ENCODE peak calls at places on chromosomes 11 and 22, in ten cellular contexts. F, M, S, W, Q, G, R, O, B and I are unnamed samples.

GRCh38 chr22:39496131-39496838 is 5.8 kb upstream of the MIEF1 start:
- DNase-seq in F (peak), M (peak), S (peak), W (peak), Q (peak), G (no peak), R (peak), O (peak), B (peak), I (no peak)

GRCh38 chr22:29580200-29580810 is 608 bp downstream of the NIPSNAP1 start:
- DNase-seq in F (no peak), M (no peak), S (no peak), W (no peak), Q (no peak), G (no peak), R (no peak), O (peak), B (peak), I (no peak)

GRCh38 chr11:96015911-96016565 is 92.1 kb upstream of the MTMR2 start:
- DNase-seq in F (no peak), M (no peak), S (no peak), W (no peak), Q (no peak), G (no peak), R (no peak), O (peak), B (no peak), I (no peak)

GRCh38 chr11:3880724-3881123 is 25.3 kb downstream of the STIM1 start:
- DNase-seq in F (no peak), M (no peak), S (no peak), W (no peak), Q (no peak), G (no peak), R (no peak), O (no peak), B (no peak), I (no peak)

GRCh38 chr11:8018742-8019631 is 31.9 kb downstream of the EIF3F start:
- DNase-seq in F (peak), M (peak), S (no peak), W (peak), Q (peak), G (no peak), R (peak), O (no peak), B (peak), I (no peak)

GRCh38 chr11:135033545-135033944 is 621.5 kb upstream of the B3GAT1 start:
- DNase-seq in F (peak), M (peak), S (no peak), W (no peak), Q (no peak), G (no peak), R (peak), O (peak), B (peak), I (no peak)

GRCh38 chr22:21022955-21023614 is 8.1 kb downstream of the P2RX6 start:
- DNase-seq in F (no peak), M (no peak), S (no peak), W (no peak), Q (no peak), G (no peak), R (no peak), O (no peak), B (no peak), I (no peak)

GRCh38 chr22:42913874-42914510 is 56.9 kb upstream of the ARFGAP3 start:
- DNase-seq in F (no peak), M (no peak), S (no peak), W (no peak), Q (no peak), G (no peak), R (no peak), O (no peak), B (no peak), I (no peak)

GRCh38 chr11:25566298-25567200 is 765.4 kb upstream of the ANO3 start:
- DNase-seq in F (peak), M (no peak), S (no peak), W (no peak), Q (no peak), G (no peak), R (no peak), O (peak), B (no peak), I (no peak)

GRCh38 chr11:80365980-80366379 is 925.1 kb upstream of the TENM4 start:
- DNase-seq in F (no peak), M (no peak), S (no peak), W (no peak), Q (no peak), G (no peak), R (no peak), O (no peak), B (no peak), I (no peak)

GRCh38 chr11:39346043-39346442 is 2113.4 kb downstream of the LRRC4C start:
- DNase-seq in F (no peak), M (no peak), S (no peak), W (no peak), Q (no peak), G (no peak), R (no peak), O (no peak), B (no peak), I (no peak)

GRCh38 chr11:19889531-19889930 is 176.9 kb downstream of the NAV2 start:
- DNase-seq in F (no peak), M (no peak), S (no peak), W (no peak), Q (no peak), G (no peak), R (no peak), O (no peak), B (no peak), I (no peak)